ENCODE peak calls at places on chromosomes 3 and 15, in eight cellular contexts. F is thoracic aorta; B is CD8-positive, alpha-beta T cell; S is heart right ventricle; G is neural progenitor cell; V is upper lobe of right lung; Y is GM23338; P is brain microvascular endothelial cell. Z is an unnamed sample.

GRCh38 chr3:10286596-10287295 is 6.0 kb downstream of the GHRL start:
- DNase-seq in F (peak; percentile 31), B (no peak), S (peak; percentile 59), G (peak; percentile 53), V (no peak), Y (peak; percentile 56), P (peak; percentile 46), Z (no peak)

GRCh38 chr3:183387797-183388196 is 40.6 kb downstream of the MCF2L2 start:
- DNase-seq in F (no peak), B (no peak), S (no peak), G (no peak), V (no peak), Y (no peak), P (no peak), Z (no peak)

GRCh38 chr3:119311191-119311925 is 17.2 kb downstream of the ARHGAP31 start:
- DNase-seq in F (no peak), B (no peak), S (no peak), G (no peak), V (no peak), Y (no peak), P (peak; percentile 92), Z (no peak)

GRCh38 chr3:2198880-2199279 is 100.2 kb downstream of the CNTN4 start:
- DNase-seq in F (no peak), B (no peak), S (no peak), G (no peak), V (no peak), Y (no peak), P (no peak), Z (no peak)

GRCh38 chr3:54891540-54891897 is 36.3 kb downstream of the LRTM1 start:
- DNase-seq in F (peak; percentile 19), B (no peak), S (peak; percentile 83), G (peak; percentile 26), V (peak; percentile 82), Y (no peak), P (peak; percentile 83), Z (peak; percentile 94)

GRCh38 chr3:38992117-38992779 is 59.5 kb downstream of the SCN11A start:
- DNase-seq in F (no peak), B (no peak), S (no peak), G (no peak), V (no peak), Y (no peak), P (peak; percentile 93), Z (no peak)

GRCh38 chr3:179526989-179527391 is 35.7 kb upstream of the ACTL6A start:
- DNase-seq in F (no peak), B (no peak), S (peak; percentile 85), G (peak; percentile 77), V (no peak), Y (peak; percentile 91), P (peak; percentile 51), Z (peak; percentile 84)

GRCh38 chr3:23805881-23806321 is at the start of gene UBE2E1:
- DNase-seq in F (no peak), B (peak; percentile 70), S (peak; percentile 79), G (peak; percentile 73), V (peak; percentile 87), Y (peak; percentile 63), P (peak; percentile 60), Z (peak; percentile 87)

GRCh38 chr3:186589115-186589514 is 18.6 kb downstream of the DNAJB11 start:
- DNase-seq in F (no peak), B (no peak), S (no peak), G (peak; percentile 42), V (no peak), Y (peak; percentile 62), P (no peak), Z (no peak)

GRCh38 chr3:130377960-130378676 is 32.6 kb downstream of the COL6A5 start:
- DNase-seq in F (no peak), B (no peak), S (no peak), G (no peak), V (no peak), Y (no peak), P (no peak), Z (no peak)

GRCh38 chr15:40198364-40199085 is 37.7 kb downstream of the BUB1B start:
- DNase-seq in F (no peak), B (no peak), S (no peak), G (no peak), V (no peak), Y (no peak), P (no peak), Z (no peak)

GRCh38 chr15:81653259-81653658 is 279.2 kb upstream of the TMC3 start:
- DNase-seq in F (no peak), B (no peak), S (no peak), G (no peak), V (no peak), Y (no peak), P (no peak), Z (no peak)

GRCh38 chr15:37019479-37020433 is 80.6 kb downstream of the MEIS2 start:
- DNase-seq in F (no peak), B (no peak), S (no peak), G (no peak), V (no peak), Y (no peak), P (peak; percentile 43), Z (no peak)
- H3K4me3 ChIP-seq in F (peak overlapping the region; percentile 61), B (no peak overlapping the region), S (peak overlapping the region; percentile 13), G (no peak overlapping the region), V (peak overlapping the region; percentile 9), Y (no peak overlapping the region), P (peak overlapping the region; percentile 26), Z (no peak overlapping the region)

DNA sequence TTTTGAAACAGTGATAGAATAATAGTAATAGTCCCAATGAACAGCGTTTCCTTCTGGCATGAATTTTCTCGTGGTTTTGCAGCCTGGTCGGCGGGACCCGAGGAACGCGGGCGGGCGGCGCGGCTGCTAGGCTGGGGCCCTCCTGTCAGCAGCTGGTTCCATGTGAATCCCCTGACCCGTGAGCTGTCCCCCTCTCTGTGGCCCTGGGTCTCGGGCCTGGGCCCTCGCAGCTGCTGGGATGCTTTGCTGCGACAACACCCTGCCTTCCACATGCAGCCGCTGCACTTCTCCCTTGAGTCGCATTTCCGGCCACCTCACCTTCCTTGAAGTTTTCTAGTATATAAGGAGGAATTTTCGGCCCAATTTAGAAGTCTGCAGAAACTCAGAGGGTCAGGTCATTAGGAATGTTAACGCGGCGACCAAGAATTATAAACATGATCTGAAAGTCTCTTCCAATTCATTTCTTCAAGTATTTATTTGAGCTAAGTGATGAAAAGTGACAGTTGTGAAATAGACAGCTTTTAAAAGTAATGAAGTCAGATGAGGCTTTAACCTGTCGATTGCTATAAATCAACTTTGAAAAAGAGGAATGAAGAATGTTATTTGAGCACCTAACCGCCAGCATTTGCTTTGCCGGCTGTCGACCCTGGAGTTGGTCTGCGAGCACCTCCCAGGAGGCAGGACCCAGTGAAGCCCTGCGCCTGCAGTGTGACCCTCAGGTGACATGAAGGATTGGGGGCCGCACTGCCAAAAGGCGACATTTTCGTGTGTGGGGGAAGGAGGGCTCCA is 27.7 kb downstream of the NR2F2 start:
- DNase-seq in F (no peak), B (no peak), S (no peak), G (peak; percentile 56), V (no peak), Y (peak; percentile 45), P (no peak), Z (no peak)
- H3K4me3 ChIP-seq in F (peak overlapping the region; percentile 81), B (peak overlapping the region; percentile 46), S (peak overlapping the region; percentile 95), G (peak overlapping the region; percentile 65), V (peak overlapping the region; percentile 64), Y (peak overlapping the region; percentile 67), P (peak overlapping the region; percentile 69), Z (no peak overlapping the region)

DNA sequence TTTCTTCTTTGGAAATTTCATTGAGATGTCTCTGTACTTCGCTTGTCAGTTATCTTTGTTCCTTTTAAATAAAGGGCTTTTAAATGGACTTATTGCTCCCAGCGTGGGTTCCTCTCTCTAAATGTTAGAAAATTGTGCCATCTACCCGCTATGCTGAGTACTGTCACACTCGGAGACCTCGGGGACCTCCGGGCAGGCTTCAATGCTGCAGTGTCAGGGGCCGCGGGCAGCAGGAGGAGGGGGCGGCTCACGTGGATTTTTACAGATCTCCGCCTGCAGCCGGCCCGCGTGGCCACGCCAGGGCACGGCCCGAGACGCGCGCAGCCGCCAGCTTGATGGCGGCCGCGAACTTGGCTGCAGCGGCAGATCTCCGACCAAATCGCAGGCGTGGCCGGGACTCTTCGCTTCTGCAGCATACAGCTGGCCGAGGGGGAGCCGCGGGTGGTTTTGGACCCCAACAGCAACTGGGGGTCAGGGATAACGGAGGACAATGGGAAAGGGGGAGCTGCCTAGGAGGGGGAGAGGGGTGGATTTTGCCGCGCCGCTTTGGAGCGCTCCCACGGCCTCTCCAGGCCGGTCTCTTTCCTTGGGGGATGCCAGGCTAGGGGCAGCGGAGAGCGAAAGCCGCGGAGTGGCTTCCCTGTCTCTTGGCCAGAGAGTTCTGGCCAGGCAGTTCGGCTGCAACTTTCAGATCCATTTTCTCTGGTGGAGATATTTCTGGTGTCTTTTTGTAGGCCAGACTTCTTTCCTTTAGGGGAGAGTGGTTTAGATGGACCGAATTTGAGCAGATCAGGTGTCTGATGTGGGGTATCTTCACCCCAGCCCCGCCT is 15.3 kb downstream of the NR2F2 start:
- DNase-seq in F (no peak), B (no peak), S (peak; percentile 82), G (peak; percentile 92), V (peak; percentile 76), Y (peak; percentile 82), P (peak; percentile 57), Z (peak; percentile 89)
- H3K4me3 ChIP-seq in F (peak overlapping the region; percentile 80), B (no peak overlapping the region), S (peak overlapping the region; percentile 61), G (peak overlapping the region; percentile 92), V (peak overlapping the region; percentile 56), Y (peak overlapping the region; percentile 53), P (peak overlapping the region; percentile 79), Z (peak overlapping the region; percentile 50)

GRCh38 chr3:100210777-100211145 is 50.0 kb upstream of the TBC1D23 start:
- DNase-seq in F (no peak), B (no peak), S (peak; percentile 65), G (no peak), V (no peak), Y (peak; percentile 88), P (peak; percentile 23), Z (no peak)
- H3K4me3 ChIP-seq in F (no peak overlapping the region), B (no peak overlapping the region), S (no peak overlapping the region), G (no peak overlapping the region), V (no peak overlapping the region), Y (no peak overlapping the region), P (no peak overlapping the region), Z (no peak overlapping the region)

GRCh38 chr15:65789105-65789504 is 3.0 kb downstream of the DENND4A start:
- DNase-seq in F (no peak), B (no peak), S (no peak), G (no peak), V (no peak), Y (no peak), P (no peak), Z (no peak)
- H3K4me3 ChIP-seq in F (no peak overlapping the region), B (no peak overlapping the region), S (no peak overlapping the region), G (no peak overlapping the region), V (no peak overlapping the region), Y (no peak overlapping the region), P (no peak overlapping the region), Z (no peak overlapping the region)